ENCODE peak calls at places on chromosome 18, in six cellular contexts. One of them, this sample, is unnamed.

GRCh38 chr18:79380816-79381806 is 14.6 kb upstream of the NFATC1 start:
- DNase-seq in CD4-positive, alpha-beta memory T cell: peak
- DNase-seq in tibial artery: peak
- DNase-seq in AG09309: no peak
- DNase-seq in DND-41: peak
- DNase-seq in transverse colon: peak
- DNase-seq in this sample: no peak

GRCh38 chr18:48453330-48454063 is 44.3 kb upstream of the ZBTB7C start:
- DNase-seq in transverse colon: no peak
- DNase-seq in tibial artery: no peak
- DNase-seq in CD4-positive, alpha-beta memory T cell: no peak
- DNase-seq in AG09309: no peak
- DNase-seq in DND-41: no peak
- DNase-seq in this sample: no peak

GRCh38 chr18:55853268-55853667 is 265.3 kb upstream of the TCF4 start:
- DNase-seq in AG09309: no peak
- DNase-seq in DND-41: no peak
- DNase-seq in CD4-positive, alpha-beta memory T cell: no peak
- DNase-seq in transverse colon: no peak
- DNase-seq in tibial artery: no peak
- DNase-seq in this sample: no peak

GRCh38 chr18:26648509-26649192 is 100.3 kb upstream of the KCTD1 start:
- DNase-seq in transverse colon: no peak
- DNase-seq in tibial artery: no peak
- DNase-seq in AG09309: no peak
- DNase-seq in DND-41: no peak
- DNase-seq in CD4-positive, alpha-beta memory T cell: no peak
- DNase-seq in this sample: no peak

GRCh38 chr18:7608174-7608550 is 41.0 kb downstream of the PTPRM start:
- DNase-seq in tibial artery: no peak
- DNase-seq in DND-41: no peak
- DNase-seq in AG09309: no peak
- DNase-seq in CD4-positive, alpha-beta memory T cell: no peak
- DNase-seq in transverse colon: no peak
- DNase-seq in this sample: no peak

GRCh38 chr18:78632111-78632541 is 347.5 kb upstream of the SALL3 start:
- DNase-seq in tibial artery: no peak
- DNase-seq in AG09309: no peak
- DNase-seq in CD4-positive, alpha-beta memory T cell: no peak
- DNase-seq in DND-41: no peak
- DNase-seq in transverse colon: no peak
- DNase-seq in this sample: no peak

GRCh38 chr18:51519571-51519970 is 322.1 kb upstream of the MEX3C start:
- DNase-seq in DND-41: no peak
- DNase-seq in CD4-positive, alpha-beta memory T cell: no peak
- DNase-seq in transverse colon: no peak
- DNase-seq in AG09309: no peak
- DNase-seq in tibial artery: no peak
- DNase-seq in this sample: no peak

GRCh38 chr18:33116376-33116775 is 324.1 kb downstream of the CCDC178 start:
- DNase-seq in tibial artery: no peak
- DNase-seq in CD4-positive, alpha-beta memory T cell: no peak
- DNase-seq in transverse colon: peak
- DNase-seq in DND-41: no peak
- DNase-seq in AG09309: no peak
- DNase-seq in this sample: peak

GRCh38 chr18:21664069-21664468 is 40.5 kb downstream of the ABHD3 start:
- DNase-seq in DND-41: no peak
- DNase-seq in AG09309: no peak
- DNase-seq in tibial artery: no peak
- DNase-seq in CD4-positive, alpha-beta memory T cell: no peak
- DNase-seq in transverse colon: no peak
- DNase-seq in this sample: no peak

GRCh38 chr18:23662309-23663263 is at the start of gene ANKRD29:
- DNase-seq in DND-41: peak
- DNase-seq in AG09309: no peak
- DNase-seq in tibial artery: no peak
- DNase-seq in CD4-positive, alpha-beta memory T cell: peak
- DNase-seq in transverse colon: peak
- DNase-seq in this sample: peak

GRCh38 chr18:44325903-44326650 is 354.6 kb upstream of the SETBP1 start:
- DNase-seq in AG09309: peak
- DNase-seq in DND-41: peak
- DNase-seq in tibial artery: peak
- DNase-seq in transverse colon: peak
- DNase-seq in CD4-positive, alpha-beta memory T cell: no peak
- DNase-seq in this sample: peak

GRCh38 chr18:22827216-22827615 is 105.9 kb upstream of the RBBP8 start:
- DNase-seq in tibial artery: no peak
- DNase-seq in AG09309: no peak
- DNase-seq in transverse colon: no peak
- DNase-seq in DND-41: no peak
- DNase-seq in CD4-positive, alpha-beta memory T cell: no peak
- DNase-seq in this sample: no peak

GRCh38 chr18:45993441-45993840 is 26.3 kb upstream of the EPG5 start:
- DNase-seq in AG09309: peak
- DNase-seq in CD4-positive, alpha-beta memory T cell: no peak
- DNase-seq in transverse colon: no peak
- DNase-seq in tibial artery: no peak
- DNase-seq in DND-41: no peak
- DNase-seq in this sample: no peak

GRCh38 chr18:49898421-49898820 is 85.1 kb upstream of the ACAA2 start:
- DNase-seq in AG09309: peak
- DNase-seq in CD4-positive, alpha-beta memory T cell: peak
- DNase-seq in DND-41: peak
- DNase-seq in transverse colon: peak
- DNase-seq in tibial artery: peak
- DNase-seq in this sample: peak

GRCh38 chr18:70956554-70956953 is 667.7 kb downstream of the SOCS6 start:
- DNase-seq in transverse colon: no peak
- DNase-seq in DND-41: no peak
- DNase-seq in tibial artery: no peak
- DNase-seq in AG09309: no peak
- DNase-seq in CD4-positive, alpha-beta memory T cell: no peak
- DNase-seq in this sample: no peak

GRCh38 chr18:51867767-51868166 is 472.2 kb upstream of the DCC start:
- DNase-seq in tibial artery: no peak
- DNase-seq in CD4-positive, alpha-beta memory T cell: no peak
- DNase-seq in AG09309: no peak
- DNase-seq in transverse colon: no peak
- DNase-seq in DND-41: peak
- DNase-seq in this sample: peak

GRCh38 chr18:76985156-76985950 is 147.2 kb downstream of the MBP start:
- DNase-seq in tibial artery: no peak
- DNase-seq in DND-41: no peak
- DNase-seq in AG09309: no peak
- DNase-seq in CD4-positive, alpha-beta memory T cell: no peak
- DNase-seq in transverse colon: no peak
- DNase-seq in this sample: no peak
- H3K4me3 ChIP-seq in tibial artery: no peak
- H3K4me3 ChIP-seq in DND-41: no peak
- H3K4me3 ChIP-seq in AG09309: no peak
- H3K4me3 ChIP-seq in CD4-positive, alpha-beta memory T cell: no peak
- H3K4me3 ChIP-seq in transverse colon: no peak
- H3K4me3 ChIP-seq in this sample: no peak

DNA sequence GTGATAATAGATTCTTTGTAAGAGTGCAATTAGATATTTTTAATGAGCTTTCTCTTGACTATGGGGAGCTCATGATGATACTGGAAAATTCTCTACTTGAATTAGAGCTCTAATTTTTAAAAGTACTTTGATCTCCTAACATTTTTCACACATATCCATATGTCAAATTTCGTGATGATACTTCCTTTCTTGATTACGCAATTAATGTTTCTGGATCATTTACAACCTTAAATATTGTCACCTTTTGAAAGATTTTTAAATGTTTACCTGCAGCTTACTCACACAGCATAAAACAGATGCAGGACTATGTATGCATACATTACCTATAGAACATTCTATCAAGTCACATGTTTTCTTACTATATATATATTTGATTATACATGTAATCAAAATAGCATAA is 598.5 kb upstream of the DSEL start:
- DNase-seq in transverse colon: no peak
- DNase-seq in CD4-positive, alpha-beta memory T cell: no peak
- DNase-seq in DND-41: no peak
- DNase-seq in AG09309: no peak
- DNase-seq in tibial artery: no peak
- DNase-seq in this sample: no peak
- H3K4me3 ChIP-seq in transverse colon: no peak
- H3K4me3 ChIP-seq in CD4-positive, alpha-beta memory T cell: no peak
- H3K4me3 ChIP-seq in DND-41: no peak
- H3K4me3 ChIP-seq in AG09309: no peak
- H3K4me3 ChIP-seq in tibial artery: no peak
- H3K4me3 ChIP-seq in this sample: no peak

GRCh38 chr18:75248426-75249191 is 38.0 kb downstream of the TSHZ1 start:
- DNase-seq in tibial artery: no peak
- DNase-seq in CD4-positive, alpha-beta memory T cell: no peak
- DNase-seq in AG09309: no peak
- DNase-seq in DND-41: no peak
- DNase-seq in transverse colon: no peak
- DNase-seq in this sample: no peak

GRCh38 chr18:75247601-75248421 is 37.2 kb downstream of the TSHZ1 start:
- DNase-seq in DND-41: peak
- DNase-seq in transverse colon: no peak
- DNase-seq in AG09309: peak
- DNase-seq in tibial artery: no peak
- DNase-seq in CD4-positive, alpha-beta memory T cell: no peak
- DNase-seq in this sample: peak

GRCh38 chr18:75244914-75245313 is 34.3 kb downstream of the TSHZ1 start:
- DNase-seq in AG09309: no peak
- DNase-seq in transverse colon: no peak
- DNase-seq in DND-41: no peak
- DNase-seq in CD4-positive, alpha-beta memory T cell: no peak
- DNase-seq in tibial artery: no peak
- DNase-seq in this sample: no peak

GRCh38 chr18:75249192-75249551 is 38.6 kb downstream of the TSHZ1 start:
- DNase-seq in DND-41: peak
- DNase-seq in tibial artery: no peak
- DNase-seq in transverse colon: no peak
- DNase-seq in CD4-positive, alpha-beta memory T cell: no peak
- DNase-seq in AG09309: no peak
- DNase-seq in this sample: no peak

GRCh38 chr18:75247041-75247551 is 36.5 kb downstream of the TSHZ1 start:
- DNase-seq in AG09309: peak
- DNase-seq in DND-41: peak
- DNase-seq in transverse colon: no peak
- DNase-seq in CD4-positive, alpha-beta memory T cell: no peak
- DNase-seq in tibial artery: no peak
- DNase-seq in this sample: peak
- H3K4me3 ChIP-seq in AG09309: peak
- H3K4me3 ChIP-seq in DND-41: peak
- H3K4me3 ChIP-seq in transverse colon: peak
- H3K4me3 ChIP-seq in CD4-positive, alpha-beta memory T cell: peak
- H3K4me3 ChIP-seq in tibial artery: peak
- H3K4me3 ChIP-seq in this sample: peak

GRCh38 chr18:31070206-31070605 is 27.7 kb upstream of the DSC3 start:
- DNase-seq in AG09309: no peak
- DNase-seq in DND-41: no peak
- DNase-seq in tibial artery: no peak
- DNase-seq in CD4-positive, alpha-beta memory T cell: no peak
- DNase-seq in transverse colon: no peak
- DNase-seq in this sample: no peak

GRCh38 chr18:31061945-31062344 is 19.4 kb upstream of the DSC3 start:
- DNase-seq in AG09309: no peak
- DNase-seq in CD4-positive, alpha-beta memory T cell: no peak
- DNase-seq in transverse colon: no peak
- DNase-seq in tibial artery: no peak
- DNase-seq in DND-41: no peak
- DNase-seq in this sample: no peak

GRCh38 chr18:31066267-31066666 is 23.7 kb upstream of the DSC3 start:
- DNase-seq in DND-41: no peak
- DNase-seq in tibial artery: no peak
- DNase-seq in CD4-positive, alpha-beta memory T cell: no peak
- DNase-seq in transverse colon: no peak
- DNase-seq in AG09309: no peak
- DNase-seq in this sample: no peak

GRCh38 chr18:31064130-31064529 is 21.6 kb upstream of the DSC3 start:
- DNase-seq in AG09309: no peak
- DNase-seq in tibial artery: no peak
- DNase-seq in CD4-positive, alpha-beta memory T cell: no peak
- DNase-seq in DND-41: no peak
- DNase-seq in transverse colon: no peak
- DNase-seq in this sample: no peak

DNA sequence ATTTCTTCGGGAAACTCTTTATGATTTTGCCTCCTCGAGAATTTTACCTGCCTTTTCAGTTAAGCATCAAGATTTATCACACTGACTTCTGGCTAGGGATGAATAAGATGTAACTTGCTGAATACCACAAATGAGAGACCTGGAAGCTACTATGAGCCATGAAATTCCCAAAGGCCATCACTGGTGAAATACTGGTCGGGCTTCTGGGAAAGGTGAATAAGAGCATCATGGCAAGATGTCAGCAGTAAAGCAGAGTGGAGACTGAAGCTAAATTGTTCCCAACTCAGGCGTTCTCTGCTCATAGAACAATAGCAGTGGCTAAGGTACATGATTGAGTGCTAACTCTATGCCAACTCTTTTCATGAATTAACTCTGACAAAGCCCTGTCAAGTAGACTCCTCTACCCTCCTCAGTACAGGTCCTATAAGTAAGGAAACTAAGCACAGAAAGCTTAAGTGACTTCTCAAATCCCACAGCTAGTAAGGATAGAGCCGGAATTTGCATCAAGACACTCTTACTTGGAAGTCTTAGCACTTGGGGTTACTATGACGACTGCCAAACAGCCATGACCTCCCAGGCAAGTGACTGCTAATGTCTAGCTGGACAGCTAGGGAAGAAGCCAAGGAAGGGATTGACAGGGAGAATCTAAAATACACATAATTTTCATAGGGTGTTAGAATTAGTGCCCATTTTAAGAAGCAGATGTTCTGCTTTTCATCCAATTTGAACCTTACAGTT is 22.7 kb upstream of the DSC3 start:
- DNase-seq in tibial artery: no peak
- DNase-seq in DND-41: no peak
- DNase-seq in CD4-positive, alpha-beta memory T cell: no peak
- DNase-seq in transverse colon: no peak
- DNase-seq in AG09309: no peak
- DNase-seq in this sample: no peak
- H3K4me3 ChIP-seq in tibial artery: no peak
- H3K4me3 ChIP-seq in DND-41: no peak
- H3K4me3 ChIP-seq in CD4-positive, alpha-beta memory T cell: no peak
- H3K4me3 ChIP-seq in transverse colon: no peak
- H3K4me3 ChIP-seq in AG09309: no peak
- H3K4me3 ChIP-seq in this sample: no peak